ENCODE peak calls at places on chromosomes 13 and 19, in four cellular contexts. One of them, this sample, is unnamed.

GRCh38 chr13:23450340-23451046 is 17.0 kb upstream of the SACS start:
- DNase-seq in H1: no peak
- DNase-seq in mesendoderm: no peak
- DNase-seq in trophoblast cell: no peak
- DNase-seq in this sample: no peak

GRCh38 chr13:48097793-48098192 is 2.9 kb upstream of the MED4 start:
- DNase-seq in H1: no peak
- DNase-seq in mesendoderm: no peak
- DNase-seq in trophoblast cell: no peak
- DNase-seq in this sample: no peak

GRCh38 chr19:11494634-11495285 is 10.9 kb downstream of the ZNF653 start:
- DNase-seq in H1: no peak
- DNase-seq in mesendoderm: no peak
- DNase-seq in trophoblast cell: no peak
- DNase-seq in this sample: no peak

GRCh38 chr19:18901503-18901890 is 5.5 kb upstream of the CERS1 start:
- DNase-seq in H1: no peak
- DNase-seq in mesendoderm: no peak
- DNase-seq in trophoblast cell: no peak
- DNase-seq in this sample: no peak

GRCh38 chr19:12779162-12779993 is 4.0 kb upstream of the HOOK2 start:
- DNase-seq in H1: no peak
- DNase-seq in mesendoderm: peak; percentile 71
- DNase-seq in trophoblast cell: no peak
- DNase-seq in this sample: no peak

GRCh38 chr19:45558399-45558878 is 26.2 kb downstream of the OPA3 start:
- DNase-seq in H1: no peak
- DNase-seq in mesendoderm: peak; percentile 83
- DNase-seq in trophoblast cell: peak; percentile 54
- DNase-seq in this sample: peak; percentile 82

GRCh38 chr19:47687906-47688305 is 25.3 kb upstream of the EHD2 start:
- DNase-seq in H1: no peak
- DNase-seq in mesendoderm: peak; percentile 75
- DNase-seq in trophoblast cell: no peak
- DNase-seq in this sample: no peak

GRCh38 chr19:7397687-7398086 is 49.0 kb downstream of the ARHGEF18 start:
- DNase-seq in H1: no peak
- DNase-seq in mesendoderm: no peak
- DNase-seq in trophoblast cell: peak; percentile 74
- DNase-seq in this sample: no peak

GRCh38 chr19:46514589-46515289 is 19.1 kb upstream of the PNMA8B start:
- DNase-seq in H1: no peak
- DNase-seq in mesendoderm: no peak
- DNase-seq in trophoblast cell: no peak
- DNase-seq in this sample: peak; percentile 46

GRCh38 chr19:6564393-6564792 is 26.6 kb downstream of the CD70 start:
- DNase-seq in H1: no peak
- DNase-seq in mesendoderm: peak; percentile 30
- DNase-seq in trophoblast cell: no peak
- DNase-seq in this sample: no peak

GRCh38 chr19:33219261-33219812 is 6.3 kb downstream of the SLC7A10 start:
- DNase-seq in H1: no peak
- DNase-seq in mesendoderm: peak; percentile 36
- DNase-seq in trophoblast cell: no peak
- DNase-seq in this sample: peak; percentile 63

GRCh38 chr13:21012841-21013681 is 48.3 kb downstream of the LATS2 start:
- DNase-seq in H1: no peak
- DNase-seq in mesendoderm: no peak
- DNase-seq in trophoblast cell: no peak
- DNase-seq in this sample: no peak

GRCh38 chr13:21879263-21879914 is 208.5 kb downstream of the FGF9 start:
- DNase-seq in H1: no peak
- DNase-seq in mesendoderm: no peak
- DNase-seq in trophoblast cell: no peak
- DNase-seq in this sample: no peak

GRCh38 chr19:31145021-31145420 is 204.2 kb downstream of the TSHZ3 start:
- DNase-seq in H1: no peak
- DNase-seq in mesendoderm: no peak
- DNase-seq in trophoblast cell: no peak
- DNase-seq in this sample: no peak

GRCh38 chr19:19427935-19428334 is 22.5 kb downstream of the GATAD2A start:
- DNase-seq in H1: no peak
- DNase-seq in mesendoderm: no peak
- DNase-seq in trophoblast cell: no peak
- DNase-seq in this sample: no peak

GRCh38 chr19:11479470-11480080 is 1.3 kb downstream of the ELAVL3 start:
- DNase-seq in H1: peak; percentile 67
- DNase-seq in mesendoderm: peak; percentile 78
- DNase-seq in trophoblast cell: no peak
- DNase-seq in this sample: peak; percentile 92

GRCh38 chr19:4555657-4556561 is 3.6 kb downstream of the SEMA6B start:
- DNase-seq in H1: no peak
- DNase-seq in mesendoderm: peak; percentile 48
- DNase-seq in trophoblast cell: no peak
- DNase-seq in this sample: peak; percentile 92

GRCh38 chr19:2032296-2032941 is 16.9 kb upstream of the BTBD2 start:
- DNase-seq in H1: no peak
- DNase-seq in mesendoderm: no peak
- DNase-seq in trophoblast cell: no peak
- DNase-seq in this sample: peak; percentile 56

GRCh38 chr19:31678421-31678820 is 329.2 kb upstream of the TSHZ3 start:
- DNase-seq in H1: no peak
- DNase-seq in mesendoderm: no peak
- DNase-seq in trophoblast cell: no peak
- DNase-seq in this sample: no peak

GRCh38 chr13:24892844-24893243 is 128.9 kb downstream of the RNF17 start:
- DNase-seq in H1: no peak
- DNase-seq in mesendoderm: no peak
- DNase-seq in trophoblast cell: no peak
- DNase-seq in this sample: no peak

GRCh38 chr19:13014101-13014920 is 19.0 kb downstream of the NFIX start:
- DNase-seq in H1: no peak
- DNase-seq in mesendoderm: peak; percentile 47
- DNase-seq in trophoblast cell: no peak
- DNase-seq in this sample: peak; percentile 64

GRCh38 chr13:27556109-27556508 is 64.2 kb downstream of the LNX2 start:
- DNase-seq in H1: no peak
- DNase-seq in mesendoderm: no peak
- DNase-seq in trophoblast cell: no peak
- DNase-seq in this sample: no peak

GRCh38 chr19:39816287-39817048 is 17.5 kb downstream of the DYRK1B start:
- DNase-seq in H1: no peak
- DNase-seq in mesendoderm: no peak
- DNase-seq in trophoblast cell: no peak
- DNase-seq in this sample: no peak

GRCh38 chr19:43651758-43652545 is 12.3 kb upstream of the CADM4 start:
- DNase-seq in H1: no peak
- DNase-seq in mesendoderm: peak; percentile 82
- DNase-seq in trophoblast cell: peak; percentile 24
- DNase-seq in this sample: peak; percentile 70

GRCh38 chr13:74082741-74083160 is 51.5 kb downstream of the KLF12 start:
- DNase-seq in H1: no peak
- DNase-seq in mesendoderm: no peak
- DNase-seq in trophoblast cell: no peak
- DNase-seq in this sample: no peak

GRCh38 chr19:18185538-18185937 is 7.5 kb upstream of the MPV17L2 start:
- DNase-seq in H1: no peak
- DNase-seq in mesendoderm: no peak
- DNase-seq in trophoblast cell: no peak
- DNase-seq in this sample: peak; percentile 55

GRCh38 chr19:5013761-5014160 is 44.8 kb downstream of the KDM4B start:
- DNase-seq in H1: no peak
- DNase-seq in mesendoderm: no peak
- DNase-seq in trophoblast cell: no peak
- DNase-seq in this sample: no peak

GRCh38 chr13:110419391-110419791 is 112.3 kb downstream of the COL4A2 start:
- DNase-seq in H1: no peak
- DNase-seq in mesendoderm: no peak
- DNase-seq in trophoblast cell: peak; percentile 96
- DNase-seq in this sample: no peak

GRCh38 chr19:29495971-29496441 is 29.8 kb upstream of the VSTM2B start:
- DNase-seq in H1: no peak
- DNase-seq in mesendoderm: no peak
- DNase-seq in trophoblast cell: no peak
- DNase-seq in this sample: peak; percentile 13

GRCh38 chr13:33426131-33426530 is 140.6 kb upstream of the STARD13 start:
- DNase-seq in H1: no peak
- DNase-seq in mesendoderm: no peak
- DNase-seq in trophoblast cell: no peak
- DNase-seq in this sample: no peak

GRCh38 chr19:52670046-52670445 is 31.9 kb upstream of the ZNF83 start:
- DNase-seq in H1: no peak
- DNase-seq in mesendoderm: peak; percentile 37
- DNase-seq in trophoblast cell: peak; percentile 75
- DNase-seq in this sample: no peak

GRCh38 chr19:53192771-53193533 is at the start of gene ZNF665:
- DNase-seq in H1: no peak
- DNase-seq in mesendoderm: peak; percentile 95
- DNase-seq in trophoblast cell: peak; percentile 81
- DNase-seq in this sample: peak; percentile 92

GRCh38 chr13:98216135-98216565 is 39.1 kb upstream of the RNF113B start:
- DNase-seq in H1: no peak
- DNase-seq in mesendoderm: peak; percentile 38
- DNase-seq in trophoblast cell: no peak
- DNase-seq in this sample: no peak

GRCh38 chr19:9856609-9857008 is 21.5 kb downstream of the PIN1 start:
- DNase-seq in H1: no peak
- DNase-seq in mesendoderm: no peak
- DNase-seq in trophoblast cell: no peak
- DNase-seq in this sample: no peak

GRCh38 chr13:26502826-26503225 is 54.7 kb upstream of the WASF3 start:
- DNase-seq in H1: no peak
- DNase-seq in mesendoderm: peak; percentile 78
- DNase-seq in trophoblast cell: no peak
- DNase-seq in this sample: peak; percentile 43
- H3K4ac ChIP-seq in H1: no peak overlapping the region
- H3K4ac ChIP-seq in mesendoderm: no peak overlapping the region
- H3K4ac ChIP-seq in trophoblast cell: no peak overlapping the region
- H3K4ac ChIP-seq in this sample: no peak overlapping the region

DNA sequence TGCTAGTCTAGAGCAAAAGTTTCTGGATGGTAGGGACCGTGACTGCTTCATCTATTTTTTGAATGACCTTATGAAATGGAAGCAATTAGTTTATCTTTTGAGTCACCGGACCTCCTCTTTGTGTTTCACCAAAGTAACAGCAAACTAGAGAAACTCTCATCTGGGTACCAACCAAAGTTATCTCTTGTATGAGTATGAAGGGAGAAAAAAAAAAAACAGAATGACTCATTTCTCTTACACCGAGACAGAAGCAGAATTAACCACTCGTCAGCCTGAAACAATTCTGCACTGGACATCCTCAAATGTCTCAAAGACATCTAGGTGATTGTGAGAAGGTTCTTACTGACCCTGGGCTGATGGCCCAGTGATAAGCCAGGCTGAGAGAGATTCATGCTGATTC is 18.3 kb downstream of the ZNF100 start:
- DNase-seq in H1: no peak
- DNase-seq in mesendoderm: no peak
- DNase-seq in trophoblast cell: no peak
- DNase-seq in this sample: no peak
- H3K79me2 ChIP-seq in H1: peaks cover 4% of the 10 kb centered on the region
- H3K79me2 ChIP-seq in mesendoderm: peaks cover 12% of the 10 kb centered on the region
- H3K79me2 ChIP-seq in trophoblast cell: peaks cover 5% of the 10 kb centered on the region
- H3K79me2 ChIP-seq in this sample: peaks cover 2% of the 10 kb centered on the region

GRCh38 chr19:49808762-49809154 is 4.3 kb downstream of the FUZ start:
- DNase-seq in H1: peak; percentile 94
- DNase-seq in mesendoderm: peak; percentile 96
- DNase-seq in trophoblast cell: peak; percentile 68
- DNase-seq in this sample: peak; percentile 98
- H3K27ac ChIP-seq in H1: no peak overlapping the region
- H3K27ac ChIP-seq in mesendoderm: no peak overlapping the region
- H3K27ac ChIP-seq in trophoblast cell: no peak overlapping the region
- H3K27ac ChIP-seq in this sample: no peak overlapping the region

DNA sequence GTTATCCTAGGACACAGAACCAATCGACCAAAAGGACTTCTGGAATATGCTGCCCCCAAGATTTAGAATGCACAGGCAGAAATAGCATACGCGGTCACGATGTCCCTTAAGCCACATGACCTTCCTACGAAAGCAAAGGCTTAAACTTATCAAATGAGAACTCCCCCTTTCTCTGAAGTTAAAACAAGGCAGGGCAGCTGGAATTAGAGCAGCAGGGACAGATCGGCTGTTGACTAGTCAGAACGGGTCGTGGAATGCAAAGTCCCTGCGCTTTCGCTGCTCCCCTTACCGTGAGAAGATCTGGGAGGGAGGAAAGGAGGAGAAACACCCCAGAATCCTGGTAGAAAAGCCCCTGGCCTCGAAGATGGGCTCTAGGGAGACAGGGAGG is 799 bp upstream of the USPL1 start:
- DNase-seq in H1: peak; percentile 17
- DNase-seq in mesendoderm: peak; percentile 95
- DNase-seq in trophoblast cell: peak; percentile 70
- DNase-seq in this sample: no peak
- H3K4ac ChIP-seq in H1: no peak overlapping the region
- H3K4ac ChIP-seq in mesendoderm: peak overlapping the region; percentile 64
- H3K4ac ChIP-seq in trophoblast cell: peak overlapping the region; percentile 89
- H3K4ac ChIP-seq in this sample: no peak overlapping the region

GRCh38 chr13:112713517-112714253 is 23.8 kb downstream of the ATP11A start:
- DNase-seq in H1: no peak
- DNase-seq in mesendoderm: no peak
- DNase-seq in trophoblast cell: no peak
- DNase-seq in this sample: no peak
- H3K79me2 ChIP-seq in H1: no peaks in the 10 kb centered on the region
- H3K79me2 ChIP-seq in mesendoderm: peaks cover 17% of the 10 kb centered on the region
- H3K79me2 ChIP-seq in trophoblast cell: peaks cover 18% of the 10 kb centered on the region
- H3K79me2 ChIP-seq in this sample: peaks cover 7% of the 10 kb centered on the region